ENCODE peak calls at places on chromosomes 12 and 14, in four cellular contexts. One of them, this sample, is unnamed.

GRCh38 chr14:91177073-91177796 is 63.4 kb downstream of the DGLUCY start:
- DNase-seq in tibial artery: no peak
- DNase-seq in cardiac fibroblast: peak; percentile 85
- DNase-seq in AG04450: no peak
- DNase-seq in this sample: peak; percentile 78

GRCh38 chr12:16189849-16190248 is 87.6 kb downstream of the SLC15A5 start:
- DNase-seq in tibial artery: no peak
- DNase-seq in cardiac fibroblast: peak; percentile 60
- DNase-seq in AG04450: no peak
- DNase-seq in this sample: peak; percentile 61

GRCh38 chr12:1453801-1454200 is 140.6 kb downstream of the FBXL14 start:
- DNase-seq in tibial artery: no peak
- DNase-seq in cardiac fibroblast: no peak
- DNase-seq in AG04450: no peak
- DNase-seq in this sample: no peak

GRCh38 chr12:55816876-55817351 is 610 bp downstream of the SARNP start:
- DNase-seq in tibial artery: no peak
- DNase-seq in cardiac fibroblast: no peak
- DNase-seq in AG04450: no peak
- DNase-seq in this sample: no peak

GRCh38 chr14:102479777-102480176 is 29.8 kb downstream of the ANKRD9 start:
- DNase-seq in tibial artery: no peak
- DNase-seq in cardiac fibroblast: no peak
- DNase-seq in AG04450: no peak
- DNase-seq in this sample: no peak

GRCh38 chr12:96197503-96198272 is 3.5 kb downstream of the ELK3 start:
- DNase-seq in tibial artery: no peak
- DNase-seq in cardiac fibroblast: peak; percentile 98
- DNase-seq in AG04450: peak; percentile 74
- DNase-seq in this sample: peak; percentile 95

GRCh38 chr12:2453807-2454177 is 341.0 kb upstream of the FKBP4 start:
- DNase-seq in AG04450: no peak
- DNase-seq in tibial artery: no peak
- DNase-seq in cardiac fibroblast: no peak
- DNase-seq in this sample: no peak

GRCh38 chr12:54240129-54240528 is 39.8 kb downstream of the CBX5 start:
- DNase-seq in cardiac fibroblast: no peak
- DNase-seq in tibial artery: no peak
- DNase-seq in AG04450: no peak
- DNase-seq in this sample: no peak

GRCh38 chr12:109346920-109347319 is 780 bp upstream of the MYO1H start:
- DNase-seq in cardiac fibroblast: no peak
- DNase-seq in AG04450: no peak
- DNase-seq in tibial artery: no peak
- DNase-seq in this sample: no peak

GRCh38 chr14:64625363-64626232 is 75.8 kb downstream of the PPP1R36 start:
- DNase-seq in AG04450: no peak
- DNase-seq in cardiac fibroblast: no peak
- DNase-seq in tibial artery: no peak
- DNase-seq in this sample: no peak

GRCh38 chr14:91867316-91867988 is at the start of gene TC2N:
- DNase-seq in AG04450: no peak
- DNase-seq in cardiac fibroblast: no peak
- DNase-seq in tibial artery: no peak
- DNase-seq in this sample: no peak

GRCh38 chr14:73723799-73724621 is 9.8 kb upstream of the PNMA1 start:
- DNase-seq in tibial artery: peak; percentile 95
- DNase-seq in AG04450: peak; percentile 87
- DNase-seq in cardiac fibroblast: peak; percentile 100
- DNase-seq in this sample: peak; percentile 100

GRCh38 chr12:102978316-102978715 is 20.8 kb downstream of the ASCL1 start:
- DNase-seq in cardiac fibroblast: no peak
- DNase-seq in AG04450: no peak
- DNase-seq in tibial artery: no peak
- DNase-seq in this sample: no peak

GRCh38 chr12:110371408-110372055 is 32.0 kb downstream of the ANAPC7 start:
- DNase-seq in AG04450: no peak
- DNase-seq in tibial artery: peak; percentile 95
- DNase-seq in cardiac fibroblast: peak; percentile 46
- DNase-seq in this sample: no peak

GRCh38 chr12:72677187-72677586 is 405.0 kb downstream of the TRHDE start:
- DNase-seq in cardiac fibroblast: no peak
- DNase-seq in tibial artery: no peak
- DNase-seq in AG04450: no peak
- DNase-seq in this sample: no peak

GRCh38 chr14:100376751-100377171 is 53.6 kb downstream of the SLC25A47 start:
- DNase-seq in cardiac fibroblast: peak; percentile 46
- DNase-seq in tibial artery: no peak
- DNase-seq in AG04450: no peak
- DNase-seq in this sample: peak; percentile 38

GRCh38 chr12:49256274-49256637 is 8.6 kb upstream of the TUBA1C start:
- DNase-seq in tibial artery: no peak
- DNase-seq in cardiac fibroblast: no peak
- DNase-seq in AG04450: no peak
- DNase-seq in this sample: no peak

GRCh38 chr12:125029756-125030358 is 35.4 kb upstream of the AACS start:
- DNase-seq in AG04450: no peak
- DNase-seq in cardiac fibroblast: peak; percentile 48
- DNase-seq in tibial artery: no peak
- DNase-seq in this sample: no peak

GRCh38 chr14:101499080-101499479 is 62.2 kb upstream of the DIO3 start:
- DNase-seq in tibial artery: peak; percentile 58
- DNase-seq in cardiac fibroblast: no peak
- DNase-seq in AG04450: no peak
- DNase-seq in this sample: no peak

GRCh38 chr12:11085419-11085818 is 6.7 kb downstream of the TAS2R43 start:
- DNase-seq in AG04450: no peak
- DNase-seq in cardiac fibroblast: no peak
- DNase-seq in tibial artery: no peak
- DNase-seq in this sample: peak; percentile 34

GRCh38 chr12:59624732-59625455 is 29.1 kb downstream of the SLC16A7 start:
- DNase-seq in AG04450: no peak
- DNase-seq in tibial artery: no peak
- DNase-seq in cardiac fibroblast: peak; percentile 41
- DNase-seq in this sample: no peak

GRCh38 chr12:93025145-93026103 is 96.3 kb upstream of the EEA1 start:
- DNase-seq in cardiac fibroblast: peak; percentile 88
- DNase-seq in AG04450: peak; percentile 26
- DNase-seq in tibial artery: no peak
- DNase-seq in this sample: peak; percentile 83

GRCh38 chr14:51950007-51950406 is 39.3 kb upstream of the RTRAF start:
- DNase-seq in AG04450: no peak
- DNase-seq in cardiac fibroblast: peak; percentile 52
- DNase-seq in tibial artery: no peak
- DNase-seq in this sample: peak; percentile 12

GRCh38 chr14:105881021-105881930 is 354.9 kb downstream of the TMEM121 start:
- DNase-seq in cardiac fibroblast: no peak
- DNase-seq in tibial artery: peak; percentile 53
- DNase-seq in AG04450: no peak
- DNase-seq in this sample: no peak

GRCh38 chr12:60106207-60106606 is 510.4 kb downstream of the SLC16A7 start:
- DNase-seq in AG04450: no peak
- DNase-seq in cardiac fibroblast: peak; percentile 59
- DNase-seq in tibial artery: no peak
- DNase-seq in this sample: peak; percentile 53

GRCh38 chr12:73465106-73465505 is 1072.5 kb upstream of the ATXN7L3B start:
- DNase-seq in AG04450: no peak
- DNase-seq in tibial artery: no peak
- DNase-seq in cardiac fibroblast: no peak
- DNase-seq in this sample: no peak

GRCh38 chr14:93171366-93171765 is 13.3 kb downstream of the MOAP1 start:
- DNase-seq in cardiac fibroblast: no peak
- DNase-seq in AG04450: no peak
- DNase-seq in tibial artery: no peak
- DNase-seq in this sample: no peak

GRCh38 chr12:57837779-57838562 is 8.6 kb downstream of the CTDSP2 start:
- DNase-seq in cardiac fibroblast: peak; percentile 86
- DNase-seq in AG04450: no peak
- DNase-seq in tibial artery: no peak
- DNase-seq in this sample: peak; percentile 84

GRCh38 chr12:81221681-81222080 is 143.8 kb downstream of the ACSS3 start:
- DNase-seq in AG04450: no peak
- DNase-seq in cardiac fibroblast: no peak
- DNase-seq in tibial artery: no peak
- DNase-seq in this sample: peak; percentile 7

GRCh38 chr12:93524386-93525133 is 47.9 kb upstream of the SOCS2 start:
- DNase-seq in AG04450: no peak
- DNase-seq in cardiac fibroblast: no peak
- DNase-seq in tibial artery: no peak
- DNase-seq in this sample: no peak

GRCh38 chr14:94050231-94050880 is 24.2 kb downstream of the OTUB2 start:
- DNase-seq in cardiac fibroblast: no peak
- DNase-seq in tibial artery: peak; percentile 63
- DNase-seq in AG04450: no peak
- DNase-seq in this sample: no peak

GRCh38 chr12:20128926-20129325 is 239.4 kb upstream of the PDE3A start:
- DNase-seq in cardiac fibroblast: no peak
- DNase-seq in AG04450: no peak
- DNase-seq in tibial artery: no peak
- DNase-seq in this sample: peak; percentile 9

GRCh38 chr12:2456813-2457186 is 338.0 kb upstream of the FKBP4 start:
- DNase-seq in AG04450: no peak
- DNase-seq in tibial artery: no peak
- DNase-seq in cardiac fibroblast: no peak
- DNase-seq in this sample: no peak

DNA sequence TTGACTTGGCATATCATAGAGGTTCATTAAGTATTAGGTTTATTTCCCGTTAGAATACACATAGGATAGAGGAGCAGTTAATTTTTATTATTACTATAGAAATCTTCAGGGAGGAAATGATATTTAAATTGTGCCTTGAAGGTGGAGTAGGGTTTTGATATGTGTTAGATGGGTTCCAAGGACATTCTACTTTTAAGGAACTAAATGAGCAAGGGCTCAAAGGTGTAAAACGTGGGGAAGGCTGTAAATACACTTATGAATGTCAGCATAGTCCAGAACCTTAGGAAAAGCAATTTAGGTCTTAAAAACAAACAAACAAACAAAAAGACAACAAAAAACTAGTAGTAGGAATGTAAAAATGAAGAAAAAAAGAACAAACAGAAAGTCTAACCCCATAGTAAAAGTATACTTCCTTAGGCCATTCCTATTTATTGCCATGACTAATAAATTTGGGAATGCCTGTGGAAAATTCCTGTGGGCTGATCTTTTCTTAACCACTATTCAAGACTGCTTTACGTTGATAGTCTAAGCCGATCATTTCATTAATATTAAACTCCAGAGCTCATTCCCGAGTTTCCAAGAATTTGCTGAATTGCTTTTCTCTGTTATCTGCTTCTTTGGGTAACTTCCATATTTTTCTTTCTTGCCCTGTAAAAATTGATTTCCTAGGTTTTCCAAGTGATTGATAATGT is 180.3 kb downstream of the RAD51B start:
- DNase-seq in tibial artery: no peak
- DNase-seq in cardiac fibroblast: peak; percentile 67
- DNase-seq in AG04450: no peak
- DNase-seq in this sample: peak; percentile 93
- H3K4me3 ChIP-seq in tibial artery: no peak overlapping the region
- H3K4me3 ChIP-seq in cardiac fibroblast: no peak overlapping the region
- H3K4me3 ChIP-seq in AG04450: no peak overlapping the region
- H3K4me3 ChIP-seq in this sample: no peak overlapping the region

GRCh38 chr14:74954232-74954946 is 1.0 kb downstream of the PGF start:
- DNase-seq in cardiac fibroblast: no peak
- DNase-seq in AG04450: no peak
- DNase-seq in tibial artery: peak; percentile 82
- DNase-seq in this sample: no peak
- H3K4me3 ChIP-seq in cardiac fibroblast: peak overlapping the region; percentile 42
- H3K4me3 ChIP-seq in AG04450: peak overlapping the region; percentile 13
- H3K4me3 ChIP-seq in tibial artery: peak overlapping the region; percentile 72
- H3K4me3 ChIP-seq in this sample: peak overlapping the region; percentile 31

DNA sequence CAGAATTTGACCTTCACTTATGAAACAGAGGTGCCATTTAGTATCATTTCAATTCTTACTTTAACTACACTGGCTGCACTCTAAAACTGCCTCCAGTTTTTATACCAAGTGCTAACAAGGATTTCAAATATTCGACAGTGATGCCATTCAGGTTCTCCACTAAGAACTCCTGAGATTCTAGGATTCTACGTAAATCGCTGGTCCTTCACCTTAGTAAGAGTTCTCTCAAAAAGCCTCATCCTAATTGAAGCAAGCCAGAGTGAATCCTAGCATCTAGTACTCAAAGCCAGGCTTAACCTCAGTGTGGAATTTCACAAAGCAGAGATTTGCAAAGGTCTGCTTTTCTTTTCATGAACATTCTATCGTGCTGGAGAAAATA is 3.5 kb downstream of the SLC38A2 start:
- DNase-seq in tibial artery: no peak
- DNase-seq in AG04450: no peak
- DNase-seq in cardiac fibroblast: peak; percentile 32
- DNase-seq in this sample: peak; percentile 58
- H3K4me3 ChIP-seq in tibial artery: peak overlapping the region; percentile 99
- H3K4me3 ChIP-seq in AG04450: peak overlapping the region; percentile 95
- H3K4me3 ChIP-seq in cardiac fibroblast: peak overlapping the region; percentile 92
- H3K4me3 ChIP-seq in this sample: peak overlapping the region; percentile 96

GRCh38 chr12:120321382-120322202 is 6.0 kb downstream of the PLA2G1B start:
- DNase-seq in tibial artery: no peak
- DNase-seq in AG04450: no peak
- DNase-seq in cardiac fibroblast: no peak
- DNase-seq in this sample: no peak
- H3K4me3 ChIP-seq in tibial artery: no peak overlapping the region
- H3K4me3 ChIP-seq in AG04450: no peak overlapping the region
- H3K4me3 ChIP-seq in cardiac fibroblast: no peak overlapping the region
- H3K4me3 ChIP-seq in this sample: no peak overlapping the region

DNA sequence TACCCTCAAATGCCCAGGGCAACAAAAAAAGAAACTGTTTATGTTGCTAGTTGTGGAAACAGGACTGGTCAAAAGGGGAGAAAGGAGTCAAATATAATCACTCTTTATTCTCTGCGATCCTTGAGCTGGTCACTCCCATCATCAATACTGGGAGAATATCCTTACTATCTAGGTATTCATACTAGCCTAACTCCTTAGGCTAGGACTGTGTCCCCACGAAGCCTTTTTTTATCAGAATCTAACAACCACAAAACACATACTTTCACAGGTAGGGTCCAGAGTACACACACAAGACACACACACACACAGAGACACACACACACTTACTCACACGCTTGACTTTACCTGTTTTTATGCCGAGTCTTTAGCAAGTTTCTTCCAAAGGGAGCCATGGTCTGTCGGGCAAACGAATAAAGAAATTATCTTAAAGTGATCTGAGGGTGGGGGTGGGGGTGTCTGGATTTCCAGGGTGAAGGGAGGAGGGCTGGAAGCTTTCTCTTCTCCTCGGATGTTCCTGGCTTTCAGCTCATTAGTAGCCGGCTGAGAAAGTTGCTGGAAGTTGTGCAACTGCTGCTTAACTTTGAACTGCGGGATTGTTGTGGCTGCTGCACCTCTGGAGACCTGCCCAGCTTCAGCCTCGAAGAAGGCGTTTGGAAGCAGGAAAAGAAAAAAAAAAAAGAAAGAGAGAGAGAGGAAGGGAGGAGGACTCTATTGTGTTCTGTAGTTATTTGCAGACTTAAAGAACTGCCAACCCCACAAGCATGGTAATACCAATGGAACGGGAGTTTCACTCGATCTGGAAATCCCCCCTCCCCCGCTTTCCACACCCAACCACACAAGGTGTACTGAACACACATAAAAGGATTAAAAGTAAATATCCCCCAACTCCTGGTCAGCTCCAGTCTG is at the start of gene RASSF9:
- DNase-seq in tibial artery: peak; percentile 79
- DNase-seq in AG04450: peak; percentile 20
- DNase-seq in cardiac fibroblast: peak; percentile 83
- DNase-seq in this sample: peak; percentile 98
- H3K4me3 ChIP-seq in tibial artery: peak within 1 kb of the TSS; percentile 59
- H3K4me3 ChIP-seq in AG04450: peak within 1 kb of the TSS; percentile 46
- H3K4me3 ChIP-seq in cardiac fibroblast: peak within 1 kb of the TSS; percentile 36
- H3K4me3 ChIP-seq in this sample: peak within 1 kb of the TSS; percentile 68

This sample was measured in fibroblast of the aortic adventitia.